ENCODE peak calls at places on chromosomes 1 and 21, in six cellular contexts. P is MCF 10A; R is DMS153; B is Calu3; Z is CD8-positive, alpha-beta T cell; S is stimulated activated CD4-positive, alpha-beta T cell treated with anti-CD3 and anti-CD28 coated beads, Interleukin-4, amount 100 ng/mL, for 24 hours. M is an unnamed sample.
A peak's percentile ranks its signal among the peaks of the same experiment; 100 is the strongest.

GRCh38 chr1:50605186-50605875 is 182.1 kb upstream of the DMRTA2 start:
- DNase-seq in S (no peak), Z (no peak), B (peak; percentile 65), P (peak; percentile 70), R (peak; percentile 54), M (peak; percentile 57)

GRCh38 chr1:8727809-8728213 is 89.6 kb downstream of the RERE start:
- DNase-seq in S (no peak), R (peak; percentile 56), Z (no peak), B (no peak), P (no peak), M (no peak)

GRCh38 chr1:52636701-52637695 is 4.0 kb downstream of the SHISAL2A start:
- DNase-seq in S (peak; percentile 66), Z (peak; percentile 52), R (no peak), P (peak; percentile 27), B (no peak), M (no peak)

GRCh38 chr1:154502066-154502741 is at the start of the genes SHE and TDRD10:
- DNase-seq in S (no peak), R (no peak), P (no peak), B (no peak), Z (no peak), M (no peak)

GRCh38 chr1:21857142-21857839 is 45.2 kb downstream of the LDLRAD2 start:
- DNase-seq in P (no peak), S (no peak), B (no peak), Z (no peak), R (no peak), M (no peak)

GRCh38 chr21:34830386-34831140 is 161.8 kb downstream of the CLIC6 start:
- DNase-seq in P (peak; percentile 58), B (no peak), S (no peak), Z (no peak), R (no peak), M (no peak)

GRCh38 chr1:210709694-210710093 is 381.0 kb downstream of the HHAT start:
- DNase-seq in P (peak; percentile 69), B (no peak), Z (no peak), R (no peak), S (no peak), M (no peak)

GRCh38 chr21:21481238-21481637 is 483.0 kb downstream of the NCAM2 start:
- DNase-seq in S (no peak), R (no peak), B (no peak), P (no peak), Z (no peak), M (no peak)

GRCh38 chr1:233635765-233636502 is 22.0 kb downstream of the KCNK1 start:
- DNase-seq in B (peak; percentile 45), Z (no peak), R (no peak), S (no peak), P (peak; percentile 78), M (no peak)

GRCh38 chr1:223887724-223888428 is 42.1 kb upstream of the TP53BP2 start:
- DNase-seq in Z (no peak), P (peak; percentile 100), R (peak; percentile 87), B (peak; percentile 86), S (no peak), M (peak; percentile 99)

GRCh38 chr1:111603979-111604378 is 15.6 kb upstream of the RAP1A start:
- DNase-seq in Z (peak; percentile 70), P (no peak), S (peak; percentile 82), B (no peak), R (no peak), M (no peak)

GRCh38 chr1:199460933-199461332 is 566.6 kb upstream of the NR5A2 start:
- DNase-seq in P (no peak), Z (no peak), S (no peak), B (no peak), R (no peak), M (no peak)